ENCODE peak calls at places on chromosomes 1 and 21, in five cellular contexts. D, Y, G, C and J are unnamed samples.

GRCh38 chr1:36100376-36100775 is 11.7 kb downstream of the ADPRS start:
- DNase-seq in D (no peak), Y (no peak), G (no peak), C (no peak), J (no peak)

GRCh38 chr1:61293197-61293596 is 210.8 kb downstream of the NFIA start:
- DNase-seq in D (no peak), Y (no peak), G (no peak), C (no peak), J (no peak)

GRCh38 chr1:4010811-4011605 is 110.9 kb upstream of the C1orf174 start:
- DNase-seq in D (no peak), Y (no peak), G (no peak), C (no peak), J (peak; percentile 51)

GRCh38 chr21:36698160-36699025 is 522 bp upstream of the SIM2 start:
- DNase-seq in D (peak; percentile 26), Y (no peak), G (no peak), C (no peak), J (no peak)

GRCh38 chr21:45998871-45999580 is 17.5 kb downstream of the COL6A1 start:
- DNase-seq in D (no peak), Y (no peak), G (no peak), C (no peak), J (no peak)

GRCh38 chr21:14259669-14260458 is 43.9 kb downstream of the RBM11 start:
- DNase-seq in D (peak; percentile 10), Y (peak; percentile 18), G (no peak), C (no peak), J (no peak)

GRCh38 chr21:15195768-15196167 is 131.0 kb upstream of the NRIP1 start:
- DNase-seq in D (no peak), Y (no peak), G (no peak), C (no peak), J (no peak)

GRCh38 chr1:151537112-151537511 is 3.0 kb upstream of the TUFT1 start:
- DNase-seq in D (no peak), Y (no peak), G (no peak), C (no peak), J (no peak)

GRCh38 chr1:236552901-236553300 is 29.1 kb downstream of the LGALS8 start:
- DNase-seq in D (no peak), Y (no peak), G (no peak), C (no peak), J (no peak)

GRCh38 chr1:152761609-152762213 is 3.9 kb downstream of the KPRP start:
- DNase-seq in D (no peak), Y (no peak), G (no peak), C (no peak), J (no peak)

GRCh38 chr1:7539772-7540175 is 231.3 kb upstream of the VAMP3 start:
- DNase-seq in D (peak; percentile 67), Y (peak; percentile 14), G (no peak), C (peak; percentile 19), J (no peak)

GRCh38 chr1:162376754-162377153 is at the start of gene SPATA46:
- DNase-seq in D (no peak), Y (no peak), G (no peak), C (no peak), J (no peak)

GRCh38 chr1:87968259-87968955 is 639.7 kb downstream of the LMO4 start:
- DNase-seq in D (no peak), Y (no peak), G (no peak), C (no peak), J (no peak)

GRCh38 chr1:168320805-168321577 is 40.3 kb downstream of the TBX19 start:
- DNase-seq in D (peak; percentile 71), Y (no peak), G (no peak), C (no peak), J (no peak)

GRCh38 chr1:236168716-236169429 is 26.5 kb downstream of the GPR137B start:
- DNase-seq in D (no peak), Y (peak; percentile 78), G (no peak), C (peak; percentile 75), J (no peak)

GRCh38 chr1:106080608-106081325 is 975.7 kb upstream of the PRMT6 start:
- DNase-seq in D (no peak), Y (no peak), G (no peak), C (peak; percentile 72), J (no peak)

GRCh38 chr1:39576016-39576657 is 453 bp downstream of the PABPC4 start:
- DNase-seq in D (no peak), Y (peak; percentile 21), G (peak; percentile 50), C (peak; percentile 86), J (no peak)

GRCh38 chr1:86429122-86429725 is 5.3 kb downstream of the CLCA2 start:
- DNase-seq in D (no peak), Y (no peak), G (no peak), C (no peak), J (no peak)

GRCh38 chr1:36157115-36157903 is 1.3 kb downstream of the MAP7D1 start:
- DNase-seq in D (no peak), Y (no peak), G (no peak), C (no peak), J (no peak)

GRCh38 chr1:15196807-15197530 is 43.4 kb downstream of the TMEM51 start:
- DNase-seq in D (no peak), Y (no peak), G (no peak), C (no peak), J (no peak)

GRCh38 chr1:231390071-231390470 is 32.0 kb downstream of the EGLN1 start:
- DNase-seq in D (no peak), Y (no peak), G (no peak), C (no peak), J (no peak)

GRCh38 chr1:81472387-81472786 is 328.3 kb upstream of the ADGRL2 start:
- DNase-seq in D (no peak), Y (no peak), G (no peak), C (no peak), J (no peak)

GRCh38 chr1:220884109-220884980 is 5.1 kb downstream of the HLX start:
- DNase-seq in D (no peak), Y (no peak), G (no peak), C (peak; percentile 75), J (no peak)

GRCh38 chr1:231590453-231591198 is 36.0 kb upstream of the DISC1 start:
- DNase-seq in D (peak; percentile 47), Y (peak; percentile 66), G (no peak), C (no peak), J (no peak)

GRCh38 chr1:212519131-212519530 is 86.4 kb downstream of the NENF start:
- DNase-seq in D (no peak), Y (no peak), G (no peak), C (no peak), J (no peak)

GRCh38 chr1:202343652-202344349 is 2.1 kb upstream of the UBE2T start:
- DNase-seq in D (peak; percentile 39), Y (peak; percentile 81), G (no peak), C (no peak), J (no peak)

GRCh38 chr1:62452951-62453350 is 16.1 kb downstream of the USP1 start:
- DNase-seq in D (no peak), Y (no peak), G (no peak), C (no peak), J (no peak)

GRCh38 chr1:156503672-156504055 is 3.1 kb upstream of the MEF2D start:
- DNase-seq in D (no peak), Y (no peak), G (no peak), C (no peak), J (no peak)

GRCh38 chr1:219066631-219067349 is 106.9 kb upstream of the LYPLAL1 start:
- DNase-seq in D (peak; percentile 33), Y (no peak), G (no peak), C (no peak), J (no peak)

GRCh38 chr1:32159189-32159588 is 20.3 kb upstream of the TXLNA start:
- DNase-seq in D (no peak), Y (no peak), G (no peak), C (no peak), J (no peak)

GRCh38 chr1:54743416-54743815 is 20.9 kb downstream of the PARS2 start:
- DNase-seq in D (no peak), Y (no peak), G (no peak), C (no peak), J (no peak)

GRCh38 chr1:54744696-54745095 is 19.6 kb downstream of the PARS2 start:
- DNase-seq in D (no peak), Y (no peak), G (no peak), C (no peak), J (no peak)

GRCh38 chr1:54742262-54742661 is 22.1 kb downstream of the PARS2 start:
- DNase-seq in D (no peak), Y (no peak), G (no peak), C (no peak), J (no peak)

GRCh38 chr1:54743827-54744226 is 20.5 kb downstream of the PARS2 start:
- DNase-seq in D (no peak), Y (no peak), G (no peak), C (no peak), J (no peak)

GRCh38 chr1:54741531-54741930 is 22.8 kb downstream of the PARS2 start:
- DNase-seq in D (no peak), Y (no peak), G (no peak), C (no peak), J (no peak)
- TF ChIP-seq CTCF in D (no peak), Y (no peak), G (no peak), C (no peak), J (no peak)

GRCh38 chr1:58310881-58311280 is 235.6 kb downstream of the OMA1 start:
- DNase-seq in D (no peak), Y (no peak), G (no peak), C (no peak), J (no peak)
- TF ChIP-seq CTCF in D (no peak), Y (no peak), G (no peak), C (no peak), J (no peak)

GRCh38 chr21:44947930-44948331 is 8.1 kb downstream of the SLX9 start:
- DNase-seq in D (no peak), Y (no peak), G (no peak), C (peak; percentile 76), J (no peak)

GRCh38 chr21:44950016-44950326 is 10.1 kb downstream of the SLX9 start:
- DNase-seq in D (no peak), Y (no peak), G (no peak), C (no peak), J (no peak)

GRCh38 chr21:44948426-44949120 is 8.7 kb downstream of the SLX9 start:
- DNase-seq in D (no peak), Y (no peak), G (no peak), C (peak; percentile 72), J (no peak)

GRCh38 chr21:44950351-44950750 is 10.5 kb downstream of the SLX9 start:
- DNase-seq in D (no peak), Y (no peak), G (no peak), C (peak; percentile 67), J (no peak)

GRCh38 chr21:44949161-44950015 is 9.6 kb downstream of the SLX9 start:
- DNase-seq in D (peak; percentile 42), Y (peak; percentile 80), G (peak; percentile 76), C (peak; percentile 96), J (peak; percentile 87)
- TF ChIP-seq CTCF in D (peak; percentile 90), Y (peak; percentile 99), G (peak; percentile 86), C (peak; percentile 91), J (peak; percentile 95)

DNA sequence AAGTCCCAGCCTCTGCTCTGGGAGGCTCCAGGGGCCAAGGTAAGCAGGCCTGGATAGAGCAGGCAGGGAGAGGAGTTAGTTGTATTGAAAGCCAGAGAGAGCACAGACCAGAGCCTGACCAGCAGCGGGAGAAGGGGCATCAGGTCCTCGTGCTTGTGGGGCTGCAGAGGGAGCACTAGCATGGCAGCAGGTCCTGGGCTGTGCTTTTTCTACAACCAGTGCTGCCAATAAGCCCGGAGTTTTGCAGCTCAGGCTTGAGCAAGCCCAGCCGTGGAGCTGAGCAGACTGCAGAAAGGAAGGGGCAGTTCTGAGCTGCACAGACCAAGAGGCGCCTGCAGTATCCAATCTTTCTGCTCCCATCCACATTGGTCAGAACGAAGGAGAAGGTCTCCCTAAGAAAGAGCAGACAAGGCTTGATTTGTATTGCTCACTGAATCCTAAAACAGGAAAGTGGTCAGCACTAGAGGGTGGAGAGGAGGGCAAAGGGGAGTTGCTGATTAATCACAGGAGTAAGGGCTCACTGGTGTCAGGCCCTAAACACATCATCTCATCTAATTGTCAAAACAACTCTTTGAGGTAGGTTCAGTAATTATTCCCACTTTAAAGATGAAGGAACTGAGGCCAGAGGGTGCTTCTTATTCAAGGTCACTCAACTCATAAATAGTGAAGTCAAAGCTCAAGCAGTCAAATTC is 2.7 kb downstream of the DENND2D start:
- DNase-seq in D (no peak), Y (no peak), G (no peak), C (peak; percentile 88), J (no peak)
- TF ChIP-seq CTCF in D (peak; percentile 32), Y (no peak), G (no peak), C (no peak), J (peak; percentile 56)